ENCODE peak calls at places on chromosome 16, in nine cellular contexts. One of them, this sample, is unnamed.

GRCh38 chr16:80477838-80478237 is 63.0 kb upstream of the DYNLRB2 start:
- DNase-seq in activated T-helper 2 cell treated with anti-CD3 and anti-CD28 coated beads, Interferon-gamma antibody, Interleukin-2, Interleukin-4, amounts not matched to agents 10 μg/mL and 5 μg/mL and 100 μg/mL, durations not matched to agents 14 hours and 24 hours and 36 hours: no peak
- DNase-seq in NCI-H524: no peak
- DNase-seq in fibroblast of pulmonary artery: no peak
- DNase-seq in AML-193: no peak
- DNase-seq in BJ: no peak
- DNase-seq in lung microvascular endothelial cell: no peak
- DNase-seq in stimulated activated CD4-positive, alpha-beta T cell treated with anti-CD3 and anti-CD28 coated beads, Interleukin-4, amount 100 ng/mL, for 1 hour: no peak
- DNase-seq in OCI-LY7: no peak
- DNase-seq in this sample: no peak

GRCh38 chr16:56013962-56014552 is 138.9 kb upstream of the CES5A start:
- DNase-seq in fibroblast of pulmonary artery: peak; percentile 16
- DNase-seq in NCI-H524: peak; percentile 66
- DNase-seq in AML-193: no peak
- DNase-seq in lung microvascular endothelial cell: peak; percentile 46
- DNase-seq in activated T-helper 2 cell treated with anti-CD3 and anti-CD28 coated beads, Interferon-gamma antibody, Interleukin-2, Interleukin-4, amounts not matched to agents 10 μg/mL and 5 μg/mL and 100 μg/mL, durations not matched to agents 14 hours and 24 hours and 36 hours: peak; percentile 13
- DNase-seq in stimulated activated CD4-positive, alpha-beta T cell treated with anti-CD3 and anti-CD28 coated beads, Interleukin-4, amount 100 ng/mL, for 1 hour: peak; percentile 34
- DNase-seq in BJ: no peak
- DNase-seq in OCI-LY7: peak; percentile 33
- DNase-seq in this sample: peak; percentile 68

GRCh38 chr16:81975637-81976036 is 35.6 kb downstream of the SDR42E1 start:
- DNase-seq in AML-193: no peak
- DNase-seq in fibroblast of pulmonary artery: no peak
- DNase-seq in stimulated activated CD4-positive, alpha-beta T cell treated with anti-CD3 and anti-CD28 coated beads, Interleukin-4, amount 100 ng/mL, for 1 hour: no peak
- DNase-seq in NCI-H524: no peak
- DNase-seq in OCI-LY7: no peak
- DNase-seq in BJ: no peak
- DNase-seq in activated T-helper 2 cell treated with anti-CD3 and anti-CD28 coated beads, Interferon-gamma antibody, Interleukin-2, Interleukin-4, amounts not matched to agents 10 μg/mL and 5 μg/mL and 100 μg/mL, durations not matched to agents 14 hours and 24 hours and 36 hours: no peak
- DNase-seq in lung microvascular endothelial cell: no peak
- DNase-seq in this sample: no peak

GRCh38 chr16:59210955-59211541 is 476.9 kb upstream of the GOT2 start:
- DNase-seq in activated T-helper 2 cell treated with anti-CD3 and anti-CD28 coated beads, Interferon-gamma antibody, Interleukin-2, Interleukin-4, amounts not matched to agents 10 μg/mL and 5 μg/mL and 100 μg/mL, durations not matched to agents 14 hours and 24 hours and 36 hours: no peak
- DNase-seq in AML-193: no peak
- DNase-seq in stimulated activated CD4-positive, alpha-beta T cell treated with anti-CD3 and anti-CD28 coated beads, Interleukin-4, amount 100 ng/mL, for 1 hour: no peak
- DNase-seq in NCI-H524: no peak
- DNase-seq in fibroblast of pulmonary artery: peak; percentile 53
- DNase-seq in BJ: peak; percentile 56
- DNase-seq in OCI-LY7: no peak
- DNase-seq in lung microvascular endothelial cell: peak; percentile 5
- DNase-seq in this sample: no peak

GRCh38 chr16:88617268-88618031 is 20.9 kb upstream of the IL17C start:
- DNase-seq in activated T-helper 2 cell treated with anti-CD3 and anti-CD28 coated beads, Interferon-gamma antibody, Interleukin-2, Interleukin-4, amounts not matched to agents 10 μg/mL and 5 μg/mL and 100 μg/mL, durations not matched to agents 14 hours and 24 hours and 36 hours: no peak
- DNase-seq in fibroblast of pulmonary artery: no peak
- DNase-seq in BJ: no peak
- DNase-seq in NCI-H524: no peak
- DNase-seq in AML-193: no peak
- DNase-seq in lung microvascular endothelial cell: no peak
- DNase-seq in stimulated activated CD4-positive, alpha-beta T cell treated with anti-CD3 and anti-CD28 coated beads, Interleukin-4, amount 100 ng/mL, for 1 hour: no peak
- DNase-seq in OCI-LY7: no peak
- DNase-seq in this sample: no peak

GRCh38 chr16:3413730-3414379 is 12.8 kb downstream of the ZNF174 start:
- DNase-seq in BJ: no peak
- DNase-seq in NCI-H524: no peak
- DNase-seq in activated T-helper 2 cell treated with anti-CD3 and anti-CD28 coated beads, Interferon-gamma antibody, Interleukin-2, Interleukin-4, amounts not matched to agents 10 μg/mL and 5 μg/mL and 100 μg/mL, durations not matched to agents 14 hours and 24 hours and 36 hours: no peak
- DNase-seq in AML-193: no peak
- DNase-seq in lung microvascular endothelial cell: no peak
- DNase-seq in stimulated activated CD4-positive, alpha-beta T cell treated with anti-CD3 and anti-CD28 coated beads, Interleukin-4, amount 100 ng/mL, for 1 hour: no peak
- DNase-seq in fibroblast of pulmonary artery: no peak
- DNase-seq in OCI-LY7: no peak
- DNase-seq in this sample: no peak

GRCh38 chr16:3190949-3191353 is 2.9 kb downstream of the OR1F1 start:
- DNase-seq in AML-193: no peak
- DNase-seq in OCI-LY7: no peak
- DNase-seq in activated T-helper 2 cell treated with anti-CD3 and anti-CD28 coated beads, Interferon-gamma antibody, Interleukin-2, Interleukin-4, amounts not matched to agents 10 μg/mL and 5 μg/mL and 100 μg/mL, durations not matched to agents 14 hours and 24 hours and 36 hours: no peak
- DNase-seq in NCI-H524: no peak
- DNase-seq in fibroblast of pulmonary artery: no peak
- DNase-seq in stimulated activated CD4-positive, alpha-beta T cell treated with anti-CD3 and anti-CD28 coated beads, Interleukin-4, amount 100 ng/mL, for 1 hour: no peak
- DNase-seq in lung microvascular endothelial cell: no peak
- DNase-seq in BJ: no peak
- DNase-seq in this sample: no peak

GRCh38 chr16:66604376-66605176 is at the start of gene CMTM3:
- DNase-seq in fibroblast of pulmonary artery: peak; percentile 64
- DNase-seq in OCI-LY7: peak; percentile 81
- DNase-seq in BJ: no peak
- DNase-seq in lung microvascular endothelial cell: peak; percentile 64
- DNase-seq in NCI-H524: peak; percentile 46
- DNase-seq in AML-193: peak; percentile 28
- DNase-seq in stimulated activated CD4-positive, alpha-beta T cell treated with anti-CD3 and anti-CD28 coated beads, Interleukin-4, amount 100 ng/mL, for 1 hour: peak; percentile 81
- DNase-seq in activated T-helper 2 cell treated with anti-CD3 and anti-CD28 coated beads, Interferon-gamma antibody, Interleukin-2, Interleukin-4, amounts not matched to agents 10 μg/mL and 5 μg/mL and 100 μg/mL, durations not matched to agents 14 hours and 24 hours and 36 hours: peak; percentile 71
- DNase-seq in this sample: peak; percentile 89

GRCh38 chr16:89720859-89721643 is at the start of the genes VPS9D1 and ZNF276:
- DNase-seq in BJ: no peak
- DNase-seq in lung microvascular endothelial cell: peak; percentile 81
- DNase-seq in activated T-helper 2 cell treated with anti-CD3 and anti-CD28 coated beads, Interferon-gamma antibody, Interleukin-2, Interleukin-4, amounts not matched to agents 10 μg/mL and 5 μg/mL and 100 μg/mL, durations not matched to agents 14 hours and 24 hours and 36 hours: peak; percentile 76
- DNase-seq in NCI-H524: peak; percentile 83
- DNase-seq in stimulated activated CD4-positive, alpha-beta T cell treated with anti-CD3 and anti-CD28 coated beads, Interleukin-4, amount 100 ng/mL, for 1 hour: peak; percentile 88
- DNase-seq in OCI-LY7: peak; percentile 80
- DNase-seq in AML-193: peak; percentile 45
- DNase-seq in fibroblast of pulmonary artery: peak; percentile 78
- DNase-seq in this sample: peak; percentile 93

GRCh38 chr16:48556913-48557351 is 53.0 kb downstream of the N4BP1 start:
- DNase-seq in stimulated activated CD4-positive, alpha-beta T cell treated with anti-CD3 and anti-CD28 coated beads, Interleukin-4, amount 100 ng/mL, for 1 hour: no peak
- DNase-seq in lung microvascular endothelial cell: peak; percentile 47
- DNase-seq in NCI-H524: no peak
- DNase-seq in activated T-helper 2 cell treated with anti-CD3 and anti-CD28 coated beads, Interferon-gamma antibody, Interleukin-2, Interleukin-4, amounts not matched to agents 10 μg/mL and 5 μg/mL and 100 μg/mL, durations not matched to agents 14 hours and 24 hours and 36 hours: no peak
- DNase-seq in BJ: no peak
- DNase-seq in AML-193: no peak
- DNase-seq in fibroblast of pulmonary artery: peak; percentile 62
- DNase-seq in OCI-LY7: no peak
- DNase-seq in this sample: no peak

GRCh38 chr16:56667581-56668571 is at the start of gene MT1G:
- DNase-seq in BJ: no peak
- DNase-seq in stimulated activated CD4-positive, alpha-beta T cell treated with anti-CD3 and anti-CD28 coated beads, Interleukin-4, amount 100 ng/mL, for 1 hour: peak; percentile 46
- DNase-seq in activated T-helper 2 cell treated with anti-CD3 and anti-CD28 coated beads, Interferon-gamma antibody, Interleukin-2, Interleukin-4, amounts not matched to agents 10 μg/mL and 5 μg/mL and 100 μg/mL, durations not matched to agents 14 hours and 24 hours and 36 hours: peak; percentile 40
- DNase-seq in fibroblast of pulmonary artery: no peak
- DNase-seq in OCI-LY7: no peak
- DNase-seq in AML-193: no peak
- DNase-seq in lung microvascular endothelial cell: no peak
- DNase-seq in NCI-H524: peak; percentile 37
- DNase-seq in this sample: peak; percentile 74

GRCh38 chr16:57892041-57892440 is 78.9 kb downstream of the CNGB1 start:
- DNase-seq in lung microvascular endothelial cell: no peak
- DNase-seq in NCI-H524: no peak
- DNase-seq in activated T-helper 2 cell treated with anti-CD3 and anti-CD28 coated beads, Interferon-gamma antibody, Interleukin-2, Interleukin-4, amounts not matched to agents 10 μg/mL and 5 μg/mL and 100 μg/mL, durations not matched to agents 14 hours and 24 hours and 36 hours: no peak
- DNase-seq in BJ: peak; percentile 78
- DNase-seq in OCI-LY7: no peak
- DNase-seq in stimulated activated CD4-positive, alpha-beta T cell treated with anti-CD3 and anti-CD28 coated beads, Interleukin-4, amount 100 ng/mL, for 1 hour: no peak
- DNase-seq in fibroblast of pulmonary artery: peak; percentile 16
- DNase-seq in AML-193: no peak
- DNase-seq in this sample: no peak

GRCh38 chr16:11079657-11080187 is 135.4 kb downstream of the CLEC16A start:
- DNase-seq in AML-193: no peak
- DNase-seq in lung microvascular endothelial cell: peak; percentile 82
- DNase-seq in OCI-LY7: no peak
- DNase-seq in BJ: peak; percentile 96
- DNase-seq in stimulated activated CD4-positive, alpha-beta T cell treated with anti-CD3 and anti-CD28 coated beads, Interleukin-4, amount 100 ng/mL, for 1 hour: no peak
- DNase-seq in activated T-helper 2 cell treated with anti-CD3 and anti-CD28 coated beads, Interferon-gamma antibody, Interleukin-2, Interleukin-4, amounts not matched to agents 10 μg/mL and 5 μg/mL and 100 μg/mL, durations not matched to agents 14 hours and 24 hours and 36 hours: no peak
- DNase-seq in fibroblast of pulmonary artery: peak; percentile 84
- DNase-seq in NCI-H524: peak; percentile 61
- DNase-seq in this sample: no peak

GRCh38 chr16:80971814-80972213 is 34.9 kb downstream of the CMC2 start:
- DNase-seq in fibroblast of pulmonary artery: no peak
- DNase-seq in OCI-LY7: no peak
- DNase-seq in AML-193: no peak
- DNase-seq in BJ: no peak
- DNase-seq in lung microvascular endothelial cell: no peak
- DNase-seq in activated T-helper 2 cell treated with anti-CD3 and anti-CD28 coated beads, Interferon-gamma antibody, Interleukin-2, Interleukin-4, amounts not matched to agents 10 μg/mL and 5 μg/mL and 100 μg/mL, durations not matched to agents 14 hours and 24 hours and 36 hours: no peak
- DNase-seq in stimulated activated CD4-positive, alpha-beta T cell treated with anti-CD3 and anti-CD28 coated beads, Interleukin-4, amount 100 ng/mL, for 1 hour: no peak
- DNase-seq in NCI-H524: peak; percentile 91
- DNase-seq in this sample: no peak

GRCh38 chr16:3045758-3046505 is 429 bp upstream of the MMP25 start:
- DNase-seq in OCI-LY7: no peak
- DNase-seq in fibroblast of pulmonary artery: no peak
- DNase-seq in lung microvascular endothelial cell: no peak
- DNase-seq in stimulated activated CD4-positive, alpha-beta T cell treated with anti-CD3 and anti-CD28 coated beads, Interleukin-4, amount 100 ng/mL, for 1 hour: no peak
- DNase-seq in NCI-H524: no peak
- DNase-seq in activated T-helper 2 cell treated with anti-CD3 and anti-CD28 coated beads, Interferon-gamma antibody, Interleukin-2, Interleukin-4, amounts not matched to agents 10 μg/mL and 5 μg/mL and 100 μg/mL, durations not matched to agents 14 hours and 24 hours and 36 hours: no peak
- DNase-seq in AML-193: no peak
- DNase-seq in BJ: no peak
- DNase-seq in this sample: no peak

GRCh38 chr16:275041-275621 is 613 bp downstream of the RGS11 start:
- DNase-seq in stimulated activated CD4-positive, alpha-beta T cell treated with anti-CD3 and anti-CD28 coated beads, Interleukin-4, amount 100 ng/mL, for 1 hour: peak; percentile 20
- DNase-seq in activated T-helper 2 cell treated with anti-CD3 and anti-CD28 coated beads, Interferon-gamma antibody, Interleukin-2, Interleukin-4, amounts not matched to agents 10 μg/mL and 5 μg/mL and 100 μg/mL, durations not matched to agents 14 hours and 24 hours and 36 hours: no peak
- DNase-seq in NCI-H524: peak; percentile 24
- DNase-seq in fibroblast of pulmonary artery: no peak
- DNase-seq in OCI-LY7: no peak
- DNase-seq in AML-193: no peak
- DNase-seq in BJ: no peak
- DNase-seq in lung microvascular endothelial cell: no peak
- DNase-seq in this sample: peak; percentile 65

GRCh38 chr16:11310997-11311561 is 29.9 kb upstream of the PRM1 start:
- DNase-seq in OCI-LY7: peak; percentile 93
- DNase-seq in activated T-helper 2 cell treated with anti-CD3 and anti-CD28 coated beads, Interferon-gamma antibody, Interleukin-2, Interleukin-4, amounts not matched to agents 10 μg/mL and 5 μg/mL and 100 μg/mL, durations not matched to agents 14 hours and 24 hours and 36 hours: peak; percentile 65
- DNase-seq in AML-193: peak; percentile 25
- DNase-seq in BJ: no peak
- DNase-seq in lung microvascular endothelial cell: peak; percentile 57
- DNase-seq in NCI-H524: no peak
- DNase-seq in stimulated activated CD4-positive, alpha-beta T cell treated with anti-CD3 and anti-CD28 coated beads, Interleukin-4, amount 100 ng/mL, for 1 hour: no peak
- DNase-seq in fibroblast of pulmonary artery: peak; percentile 69
- DNase-seq in this sample: no peak

GRCh38 chr16:84550096-84550495 is 45.6 kb upstream of the MEAK7 start:
- DNase-seq in BJ: no peak
- DNase-seq in AML-193: no peak
- DNase-seq in fibroblast of pulmonary artery: no peak
- DNase-seq in activated T-helper 2 cell treated with anti-CD3 and anti-CD28 coated beads, Interferon-gamma antibody, Interleukin-2, Interleukin-4, amounts not matched to agents 10 μg/mL and 5 μg/mL and 100 μg/mL, durations not matched to agents 14 hours and 24 hours and 36 hours: no peak
- DNase-seq in OCI-LY7: no peak
- DNase-seq in NCI-H524: no peak
- DNase-seq in lung microvascular endothelial cell: peak; percentile 21
- DNase-seq in stimulated activated CD4-positive, alpha-beta T cell treated with anti-CD3 and anti-CD28 coated beads, Interleukin-4, amount 100 ng/mL, for 1 hour: no peak
- DNase-seq in this sample: no peak